ENCODE peak calls at places on chromosomes 5 and 9, in four cellular contexts. G is heart left ventricle, D is adrenal gland, T is WERI-Rb-1. C is an unnamed sample. For H3K36me3, the result is how much of the 10 kb centered on the place peaks cover.

GRCh38 chr5:98173334-98173733 is 600.1 kb upstream of the RGMB start:
- DNase-seq in T (no peak), G (no peak), D (no peak), C (no peak)

GRCh38 chr9:32618261-32618660 is 17.2 kb downstream of the TAF1L start:
- DNase-seq in T (peak), D (no peak), G (no peak), C (no peak)

GRCh38 chr5:77239126-77239741 is 28.8 kb downstream of the PDE8B start:
- DNase-seq in D (no peak), G (no peak), T (peak), C (peak)

GRCh38 chr9:94014845-94015244 is 59.7 kb upstream of the BARX1 start:
- DNase-seq in D (no peak), G (no peak), T (peak), C (no peak)

GRCh38 chr9:89278551-89278950 is 32.4 kb upstream of the CKS2 start:
- DNase-seq in G (no peak), D (no peak), T (no peak), C (no peak)

GRCh38 chr5:64612349-64612961 is 77.8 kb upstream of the SHISAL2B start:
- DNase-seq in G (peak), T (peak), D (peak), C (peak)

GRCh38 chr9:108850293-108850897 is 5.4 kb downstream of the ACTL7B start:
- DNase-seq in D (no peak), T (no peak), G (no peak), C (peak)

GRCh38 chr9:109640232-109641078 is 139.5 kb upstream of the PALM2AKAP2 start:
- DNase-seq in G (peak), T (peak), D (peak), C (no peak)

GRCh38 chr9:134594376-134594941 is 47.1 kb upstream of the COL5A1 start:
- DNase-seq in G (no peak), D (peak), T (no peak), C (no peak)

GRCh38 chr9:3874472-3875370 is 348.9 kb upstream of the RFX3 start:
- DNase-seq in G (no peak), D (no peak), T (no peak), C (no peak)

GRCh38 chr5:135493406-135494180 is 41.4 kb upstream of the TIFAB start:
- DNase-seq in D (peak), G (no peak), T (no peak), C (no peak)

GRCh38 chr5:98258939-98259338 is 514.5 kb upstream of the RGMB start:
- DNase-seq in D (no peak), G (no peak), T (no peak), C (no peak)

GRCh38 chr5:173236531-173237501 is 1.8 kb upstream of the NKX2-5 start:
- DNase-seq in G (peak), T (no peak), D (no peak), C (no peak)

GRCh38 chr9:106797299-106797698 is 65.7 kb upstream of the ZNF462 start:
- DNase-seq in G (no peak), D (no peak), T (no peak), C (no peak)

GRCh38 chr9:762217-762616 is 79.3 kb upstream of the DMRT1 start:
- DNase-seq in G (no peak), T (no peak), D (no peak), C (no peak)

GRCh38 chr9:133124123-133124948 is 3.3 kb upstream of the RALGDS start:
- DNase-seq in T (no peak), D (no peak), G (no peak), C (no peak)

GRCh38 chr9:131732061-131732526 is 7.8 kb downstream of the RAPGEF1 start:
- DNase-seq in T (no peak), G (no peak), D (no peak), C (no peak)

GRCh38 chr9:93622725-93623124 is 46.3 kb downstream of the PHF2 start:
- DNase-seq in D (no peak), T (no peak), G (no peak), C (no peak)

GRCh38 chr5:172659909-172660628 is 19.0 kb downstream of the NEURL1B start:
- DNase-seq in G (peak), T (peak), D (peak), C (peak)

GRCh38 chr9:131951905-131952304 is 127.8 kb downstream of the MED27 start:
- DNase-seq in G (peak), D (peak), T (no peak), C (no peak)

GRCh38 chr9:16726718-16727451 is 143.6 kb downstream of the BNC2 start:
- DNase-seq in T (peak), G (peak), D (peak), C (no peak)

GRCh38 chr5:5271606-5272321 is 131.6 kb downstream of the ADAMTS16 start:
- DNase-seq in D (no peak), T (no peak), G (no peak), C (no peak)

GRCh38 chr5:148374693-148375360 is 8.9 kb upstream of the FBXO38 start:
- DNase-seq in D (peak), T (peak), G (peak), C (peak)

GRCh38 chr9:133359420-133360175 is 3.2 kb downstream of the SURF2 start:
- DNase-seq in D (no peak), T (peak), G (no peak), C (no peak)

GRCh38 chr5:122468351-122469111 is 156.5 kb downstream of the SNCAIP start:
- DNase-seq in T (no peak), D (no peak), G (no peak), C (no peak)
- TF ChIP-seq CTCF in T (no peak), D (no peak), G (no peak), C (no peak)

GRCh38 chr9:125203259-125203658 is 2.9 kb downstream of the RABEPK start:
- DNase-seq in T (peak), G (no peak), D (no peak), C (no peak)

GRCh38 chr9:125200216-125201047 is at the start of gene RABEPK:
- DNase-seq in T (peak), D (peak), G (peak), C (peak)

DNA sequence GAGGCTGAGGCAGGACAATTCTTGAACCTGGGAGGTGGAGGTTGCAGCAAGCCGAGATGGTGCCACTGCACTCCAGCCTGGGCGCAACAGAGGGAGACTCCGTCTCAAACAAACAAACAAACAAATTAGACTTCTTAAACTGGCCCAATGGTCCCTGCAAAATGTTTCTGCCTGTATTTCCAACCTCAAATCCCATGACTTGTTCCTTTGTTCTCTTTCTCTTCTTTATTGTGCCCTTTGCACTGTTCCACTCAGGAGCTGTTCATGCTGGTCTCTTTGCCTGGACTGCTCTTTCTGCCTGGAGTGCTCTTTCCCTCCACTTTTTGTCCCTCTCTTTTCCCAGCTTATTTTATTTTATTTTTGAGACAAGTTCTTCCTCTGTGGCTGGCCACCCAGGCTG is 4.1 kb downstream of the RABEPK start:
- DNase-seq in G (no peak), T (no peak), D (no peak), C (no peak)
- H3K36me3 ChIP-seq in G (half or more), T (under half), D (under half), C (half or more)

DNA sequence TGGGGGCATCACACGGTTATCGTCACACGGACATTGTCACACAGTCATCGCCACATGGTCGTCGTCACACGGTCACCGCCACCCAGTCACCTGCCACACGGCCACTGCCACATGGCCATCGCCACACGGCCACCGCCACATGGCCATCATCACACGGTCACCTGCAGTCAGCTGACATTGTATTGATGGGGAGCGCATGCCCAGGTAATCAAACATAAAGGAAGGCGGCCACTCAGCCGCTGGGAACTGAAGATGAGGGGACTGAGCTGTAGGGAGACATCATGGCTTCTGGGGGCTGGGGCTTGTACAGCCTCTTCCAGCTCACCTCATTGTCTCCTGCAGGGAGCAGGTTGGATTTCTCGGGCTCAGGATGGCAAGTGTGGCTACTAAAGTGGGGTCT is 49.2 kb downstream of the MRPL36 start:
- DNase-seq in D (no peak), T (no peak), G (no peak), C (no peak)
- TF ChIP-seq CTCF in D (no peak), T (no peak), G (no peak), C (no peak)

GRCh38 chr9:83965350-83966208 is 14.4 kb downstream of the HNRNPK start:
- DNase-seq in T (no peak), G (no peak), D (no peak), C (no peak)

GRCh38 chr9:83966209-83966582 is 13.8 kb downstream of the HNRNPK start:
- DNase-seq in G (no peak), T (no peak), D (no peak), C (no peak)

GRCh38 chr9:83964973-83965349 is 15.1 kb downstream of the HNRNPK start:
- DNase-seq in D (no peak), T (no peak), G (no peak), C (no peak)

GRCh38 chr9:83969602-83970001 is 10.4 kb downstream of the HNRNPK start:
- DNase-seq in G (no peak), D (no peak), T (no peak), C (no peak)

GRCh38 chr9:83967083-83967482 is 12.9 kb downstream of the HNRNPK start:
- DNase-seq in D (no peak), G (no peak), T (no peak), C (no peak)
- H3K36me3 ChIP-seq in D (under half), G (half or more), T (half or more), C (half or more)

C was measured in OCI-LY7.